ENCODE peak calls at places on chromosome 9, in six cellular contexts. C is kidney glomerular epithelial cell; T is stimulated activated CD8-positive, alpha-beta memory T cell treated with anti-CD3 and anti-CD28 coated beads, Interleukin-12 subunit alpha, Interleukin-12 subunit beta, amount 100 ng/mL, for 1 hour; R is fibroblast of pulmonary artery; J is GM20000; U is ACHN. P is an unnamed sample.

GRCh38 chr9:18821794-18822193 is 211.2 kb downstream of the SAXO1 start:
- DNase-seq in C (peak; percentile 51), T (no peak), R (no peak), U (peak; percentile 15), J (no peak), P (no peak)

GRCh38 chr9:130872912-130873503 is 23.6 kb downstream of the QRFP start:
- DNase-seq in C (no peak), T (no peak), J (no peak), U (no peak), R (no peak), P (no peak)

GRCh38 chr9:93321220-93321610 is 130.3 kb upstream of the FAM120A start:
- DNase-seq in R (no peak), J (no peak), T (no peak), C (no peak), U (no peak), P (no peak)

GRCh38 chr9:16275795-16276624 is 594.5 kb downstream of the BNC2 start:
- DNase-seq in T (no peak), C (peak; percentile 41), U (no peak), J (no peak), R (no peak), P (no peak)

GRCh38 chr9:28839778-28840430 is 1266.6 kb upstream of the C9orf72 start:
- DNase-seq in R (no peak), U (no peak), T (no peak), C (no peak), J (no peak), P (no peak)

GRCh38 chr9:117720555-117720954 is 16.4 kb downstream of the TLR4 start:
- DNase-seq in T (no peak), C (no peak), U (no peak), J (no peak), R (no peak), P (peak; percentile 57)

GRCh38 chr9:134434896-134435506 is 108.7 kb downstream of the RXRA start:
- DNase-seq in R (peak; percentile 98), C (peak; percentile 96), U (peak; percentile 94), T (no peak), J (no peak), P (peak; percentile 97)

GRCh38 chr9:126952180-126952960 is 37.8 kb downstream of the RALGPS1 start:
- DNase-seq in C (no peak), U (no peak), R (peak; percentile 52), J (no peak), T (no peak), P (no peak)

GRCh38 chr9:34430843-34431437 is 27.4 kb downstream of the FAM219A start:
- DNase-seq in U (peak; percentile 71), J (peak; percentile 43), T (no peak), R (peak; percentile 89), C (peak; percentile 45), P (peak; percentile 58)

GRCh38 chr9:128921881-128922763 is 1.3 kb downstream of the PHYHD1 start:
- DNase-seq in C (no peak), R (peak; percentile 60), T (no peak), J (no peak), U (peak; percentile 74), P (peak; percentile 43)

GRCh38 chr9:113933671-113934070 is 57.6 kb downstream of the ZNF618 start:
- DNase-seq in R (no peak), U (no peak), C (no peak), T (no peak), J (no peak), P (no peak)

GRCh38 chr9:134226221-134226930 is 62.0 kb upstream of the RNU6ATAC start:
- DNase-seq in U (no peak), C (no peak), J (no peak), R (peak; percentile 62), T (no peak), P (no peak)

GRCh38 chr9:126700296-126700695 is 86.6 kb downstream of the LMX1B start:
- DNase-seq in U (no peak), C (no peak), J (no peak), T (no peak), R (no peak), P (no peak)

GRCh38 chr9:130905902-130906726 is 9.5 kb upstream of the QRFP start:
- DNase-seq in R (no peak), T (no peak), C (no peak), U (no peak), J (no peak), P (no peak)

GRCh38 chr9:125694478-125694877 is 12.5 kb downstream of the MAPKAP1 start:
- DNase-seq in J (no peak), R (peak; percentile 58), C (no peak), U (peak; percentile 25), T (no peak), P (no peak)

GRCh38 chr9:91162784-91163440 is 198.8 kb downstream of the AUH start:
- DNase-seq in C (no peak), U (peak; percentile 9), J (peak; percentile 81), R (no peak), T (no peak), P (no peak)

GRCh38 chr9:14935917-14936316 is 25.7 kb upstream of the FREM1 start:
- DNase-seq in T (no peak), U (no peak), R (no peak), J (no peak), C (no peak), P (no peak)

GRCh38 chr9:126056312-126057021 is 270.2 kb upstream of the MVB12B start:
- DNase-seq in C (no peak), R (no peak), T (no peak), U (no peak), J (no peak), P (no peak)

GRCh38 chr9:105059260-105059659 is 131.3 kb upstream of the ABCA1 start:
- DNase-seq in C (no peak), J (no peak), T (no peak), R (peak; percentile 53), U (no peak), P (no peak)

GRCh38 chr9:121505903-121506640 is 6.4 kb upstream of the GGTA1 start:
- DNase-seq in R (no peak), J (no peak), U (no peak), T (no peak), C (no peak), P (peak; percentile 17)

GRCh38 chr9:90868555-90868954 is 66.9 kb downstream of the SYK start:
- DNase-seq in T (no peak), U (no peak), R (peak; percentile 8), C (no peak), J (no peak), P (peak; percentile 5)

GRCh38 chr9:127848756-127849504 is 5.5 kb downstream of the ENG start:
- DNase-seq in R (no peak), J (no peak), T (no peak), C (no peak), U (no peak), P (no peak)

GRCh38 chr9:33906769-33907168 is 89.8 kb downstream of the UBE2R2 start:
- DNase-seq in T (no peak), C (no peak), R (no peak), J (no peak), U (no peak), P (no peak)

GRCh38 chr9:133226219-133227171 is 17.4 kb upstream of the OBP2B start:
- DNase-seq in R (no peak), U (no peak), C (no peak), J (no peak), T (no peak), P (no peak)

GRCh38 chr9:89598926-89599325 is 5.9 kb upstream of the GADD45G start:
- DNase-seq in J (no peak), T (no peak), U (no peak), C (no peak), R (no peak), P (no peak)

GRCh38 chr9:127076860-127077657 is 45.4 kb downstream of the ANGPTL2 start:
- DNase-seq in R (peak; percentile 24), U (no peak), C (no peak), T (no peak), J (no peak), P (no peak)

GRCh38 chr9:128550226-128550625 is 2.2 kb upstream of the SPTAN1 start:
- DNase-seq in J (no peak), T (no peak), C (no peak), U (no peak), R (no peak), P (no peak)

GRCh38 chr9:72586388-72587160 is 65.2 kb downstream of the TMC1 start:
- DNase-seq in C (no peak), R (peak; percentile 97), U (peak; percentile 6), J (no peak), T (peak; percentile 18), P (peak; percentile 69)

GRCh38 chr9:116152390-116152789 is 1.2 kb upstream of the PAPPA start:
- DNase-seq in U (peak; percentile 71), J (no peak), C (peak; percentile 65), T (no peak), R (no peak), P (no peak)